ENCODE peak calls at places on chromosomes 1 and 21, in four cellular contexts. One of them, this sample, is unnamed.

GRCh38 chr1:228911225-228911624 is 175.9 kb downstream of the RHOU start:
- DNase-seq in neural crest cell: peak
- DNase-seq in stimulated activated CD8-positive, alpha-beta memory T cell treated with anti-CD3 and anti-CD28 coated beads, Interleukin-4, amount 100 ng/mL, for 4 hours: no peak
- DNase-seq in colonic mucosa: no peak
- DNase-seq in this sample: no peak

GRCh38 chr1:160399544-160400283 is 650 bp upstream of the VANGL2 start:
- DNase-seq in neural crest cell: no peak
- DNase-seq in colonic mucosa: peak
- DNase-seq in stimulated activated CD8-positive, alpha-beta memory T cell treated with anti-CD3 and anti-CD28 coated beads, Interleukin-4, amount 100 ng/mL, for 4 hours: no peak
- DNase-seq in this sample: no peak

GRCh38 chr21:27802816-27803475 is 836.1 kb upstream of the ADAMTS5 start:
- DNase-seq in neural crest cell: peak
- DNase-seq in stimulated activated CD8-positive, alpha-beta memory T cell treated with anti-CD3 and anti-CD28 coated beads, Interleukin-4, amount 100 ng/mL, for 4 hours: no peak
- DNase-seq in colonic mucosa: peak
- DNase-seq in this sample: no peak

GRCh38 chr1:43247256-43247921 is 22.4 kb upstream of the TMEM125 start:
- DNase-seq in stimulated activated CD8-positive, alpha-beta memory T cell treated with anti-CD3 and anti-CD28 coated beads, Interleukin-4, amount 100 ng/mL, for 4 hours: no peak
- DNase-seq in colonic mucosa: no peak
- DNase-seq in neural crest cell: no peak
- DNase-seq in this sample: no peak

GRCh38 chr1:22228505-22228911 is 85.6 kb upstream of the WNT4 start:
- DNase-seq in stimulated activated CD8-positive, alpha-beta memory T cell treated with anti-CD3 and anti-CD28 coated beads, Interleukin-4, amount 100 ng/mL, for 4 hours: no peak
- DNase-seq in colonic mucosa: no peak
- DNase-seq in neural crest cell: no peak
- DNase-seq in this sample: no peak

GRCh38 chr1:201468501-201468843 is 516 bp downstream of the PHLDA3 start:
- DNase-seq in neural crest cell: peak
- DNase-seq in colonic mucosa: no peak
- DNase-seq in stimulated activated CD8-positive, alpha-beta memory T cell treated with anti-CD3 and anti-CD28 coated beads, Interleukin-4, amount 100 ng/mL, for 4 hours: no peak
- DNase-seq in this sample: peak

GRCh38 chr1:1021010-1021845 is 1.3 kb downstream of the AGRN start:
- DNase-seq in colonic mucosa: peak
- DNase-seq in neural crest cell: no peak
- DNase-seq in stimulated activated CD8-positive, alpha-beta memory T cell treated with anti-CD3 and anti-CD28 coated beads, Interleukin-4, amount 100 ng/mL, for 4 hours: no peak
- DNase-seq in this sample: peak

GRCh38 chr1:7573481-7573880 is 197.6 kb upstream of the VAMP3 start:
- DNase-seq in colonic mucosa: no peak
- DNase-seq in stimulated activated CD8-positive, alpha-beta memory T cell treated with anti-CD3 and anti-CD28 coated beads, Interleukin-4, amount 100 ng/mL, for 4 hours: no peak
- DNase-seq in neural crest cell: no peak
- DNase-seq in this sample: no peak

GRCh38 chr1:16971330-16972209 is 8.8 kb downstream of the MFAP2 start:
- DNase-seq in colonic mucosa: no peak
- DNase-seq in neural crest cell: no peak
- DNase-seq in stimulated activated CD8-positive, alpha-beta memory T cell treated with anti-CD3 and anti-CD28 coated beads, Interleukin-4, amount 100 ng/mL, for 4 hours: no peak
- DNase-seq in this sample: no peak

GRCh38 chr1:9316080-9316444 is 23.4 kb downstream of the SPSB1 start:
- DNase-seq in neural crest cell: no peak
- DNase-seq in stimulated activated CD8-positive, alpha-beta memory T cell treated with anti-CD3 and anti-CD28 coated beads, Interleukin-4, amount 100 ng/mL, for 4 hours: no peak
- DNase-seq in colonic mucosa: no peak
- DNase-seq in this sample: no peak

GRCh38 chr1:60866884-60867648 is 215.3 kb upstream of the NFIA start:
- DNase-seq in neural crest cell: no peak
- DNase-seq in colonic mucosa: no peak
- DNase-seq in stimulated activated CD8-positive, alpha-beta memory T cell treated with anti-CD3 and anti-CD28 coated beads, Interleukin-4, amount 100 ng/mL, for 4 hours: no peak
- DNase-seq in this sample: no peak

GRCh38 chr1:164369698-164370365 is 189.2 kb upstream of the PBX1 start:
- DNase-seq in neural crest cell: no peak
- DNase-seq in colonic mucosa: no peak
- DNase-seq in stimulated activated CD8-positive, alpha-beta memory T cell treated with anti-CD3 and anti-CD28 coated beads, Interleukin-4, amount 100 ng/mL, for 4 hours: no peak
- DNase-seq in this sample: no peak

GRCh38 chr1:25064465-25065238 is 134.6 kb upstream of the RUNX3 start:
- DNase-seq in colonic mucosa: no peak
- DNase-seq in stimulated activated CD8-positive, alpha-beta memory T cell treated with anti-CD3 and anti-CD28 coated beads, Interleukin-4, amount 100 ng/mL, for 4 hours: no peak
- DNase-seq in neural crest cell: no peak
- DNase-seq in this sample: peak

GRCh38 chr1:229225331-229225782 is 45.6 kb upstream of the RAB4A start:
- DNase-seq in neural crest cell: no peak
- DNase-seq in colonic mucosa: peak
- DNase-seq in stimulated activated CD8-positive, alpha-beta memory T cell treated with anti-CD3 and anti-CD28 coated beads, Interleukin-4, amount 100 ng/mL, for 4 hours: no peak
- DNase-seq in this sample: no peak

GRCh38 chr1:15214507-15214906 is 32.5 kb upstream of the FHAD1 start:
- DNase-seq in neural crest cell: peak
- DNase-seq in colonic mucosa: no peak
- DNase-seq in stimulated activated CD8-positive, alpha-beta memory T cell treated with anti-CD3 and anti-CD28 coated beads, Interleukin-4, amount 100 ng/mL, for 4 hours: no peak
- DNase-seq in this sample: peak

GRCh38 chr1:177355575-177355974 is 184.8 kb downstream of the BRINP2 start:
- DNase-seq in stimulated activated CD8-positive, alpha-beta memory T cell treated with anti-CD3 and anti-CD28 coated beads, Interleukin-4, amount 100 ng/mL, for 4 hours: no peak
- DNase-seq in colonic mucosa: no peak
- DNase-seq in neural crest cell: peak
- DNase-seq in this sample: no peak

GRCh38 chr1:192809286-192810252 is 730 bp downstream of the RGS2 start:
- DNase-seq in stimulated activated CD8-positive, alpha-beta memory T cell treated with anti-CD3 and anti-CD28 coated beads, Interleukin-4, amount 100 ng/mL, for 4 hours: peak
- DNase-seq in colonic mucosa: peak
- DNase-seq in neural crest cell: peak
- DNase-seq in this sample: no peak

GRCh38 chr1:118788372-118788955 is 199.7 kb downstream of the TBX15 start:
- DNase-seq in neural crest cell: no peak
- DNase-seq in stimulated activated CD8-positive, alpha-beta memory T cell treated with anti-CD3 and anti-CD28 coated beads, Interleukin-4, amount 100 ng/mL, for 4 hours: no peak
- DNase-seq in colonic mucosa: no peak
- DNase-seq in this sample: no peak

GRCh38 chr1:150973826-150974579 is 632 bp downstream of the CERS2 start:
- DNase-seq in neural crest cell: no peak
- DNase-seq in stimulated activated CD8-positive, alpha-beta memory T cell treated with anti-CD3 and anti-CD28 coated beads, Interleukin-4, amount 100 ng/mL, for 4 hours: no peak
- DNase-seq in colonic mucosa: peak
- DNase-seq in this sample: peak

GRCh38 chr1:27348861-27349783 is 7.3 kb downstream of the SYTL1 start:
- DNase-seq in stimulated activated CD8-positive, alpha-beta memory T cell treated with anti-CD3 and anti-CD28 coated beads, Interleukin-4, amount 100 ng/mL, for 4 hours: no peak
- DNase-seq in neural crest cell: no peak
- DNase-seq in colonic mucosa: peak
- DNase-seq in this sample: peak

GRCh38 chr1:151988405-151988851 is 5.2 kb downstream of the S100A10 start:
- DNase-seq in colonic mucosa: peak
- DNase-seq in stimulated activated CD8-positive, alpha-beta memory T cell treated with anti-CD3 and anti-CD28 coated beads, Interleukin-4, amount 100 ng/mL, for 4 hours: no peak
- DNase-seq in neural crest cell: no peak
- DNase-seq in this sample: no peak

GRCh38 chr21:16968436-16968835 is 544.4 kb upstream of the CXADR start:
- DNase-seq in colonic mucosa: no peak
- DNase-seq in stimulated activated CD8-positive, alpha-beta memory T cell treated with anti-CD3 and anti-CD28 coated beads, Interleukin-4, amount 100 ng/mL, for 4 hours: no peak
- DNase-seq in neural crest cell: no peak
- DNase-seq in this sample: no peak

GRCh38 chr1:94324168-94324544 is 86.8 kb upstream of the ARHGAP29 start:
- DNase-seq in stimulated activated CD8-positive, alpha-beta memory T cell treated with anti-CD3 and anti-CD28 coated beads, Interleukin-4, amount 100 ng/mL, for 4 hours: no peak
- DNase-seq in neural crest cell: no peak
- DNase-seq in colonic mucosa: no peak
- DNase-seq in this sample: no peak

GRCh38 chr1:164588388-164589341 is 29.7 kb downstream of the PBX1 start:
- DNase-seq in stimulated activated CD8-positive, alpha-beta memory T cell treated with anti-CD3 and anti-CD28 coated beads, Interleukin-4, amount 100 ng/mL, for 4 hours: no peak
- DNase-seq in neural crest cell: peak
- DNase-seq in colonic mucosa: peak
- DNase-seq in this sample: peak

GRCh38 chr1:218686258-218686657 is 341.1 kb downstream of the TGFB2 start:
- DNase-seq in colonic mucosa: no peak
- DNase-seq in stimulated activated CD8-positive, alpha-beta memory T cell treated with anti-CD3 and anti-CD28 coated beads, Interleukin-4, amount 100 ng/mL, for 4 hours: no peak
- DNase-seq in neural crest cell: no peak
- DNase-seq in this sample: no peak

GRCh38 chr1:44047131-44047530 is 15.9 kb upstream of the SLC6A9 start:
- DNase-seq in stimulated activated CD8-positive, alpha-beta memory T cell treated with anti-CD3 and anti-CD28 coated beads, Interleukin-4, amount 100 ng/mL, for 4 hours: no peak
- DNase-seq in neural crest cell: no peak
- DNase-seq in colonic mucosa: no peak
- DNase-seq in this sample: no peak

GRCh38 chr1:47569681-47570470 is 132.0 kb downstream of the FOXD2 start:
- DNase-seq in stimulated activated CD8-positive, alpha-beta memory T cell treated with anti-CD3 and anti-CD28 coated beads, Interleukin-4, amount 100 ng/mL, for 4 hours: no peak
- DNase-seq in colonic mucosa: peak
- DNase-seq in neural crest cell: no peak
- DNase-seq in this sample: peak

GRCh38 chr1:21337010-21337437 is 46.8 kb upstream of the ECE1 start:
- DNase-seq in stimulated activated CD8-positive, alpha-beta memory T cell treated with anti-CD3 and anti-CD28 coated beads, Interleukin-4, amount 100 ng/mL, for 4 hours: no peak
- DNase-seq in colonic mucosa: no peak
- DNase-seq in neural crest cell: no peak
- DNase-seq in this sample: no peak

This sample was measured in upper lobe of right lung.